ENCODE peak calls at places on chromosomes 16 and 17, in six cellular contexts. I is cardiac muscle cell, W is epithelial cell of proximal tubule, G is A549, R is mucosa of descending colon, D is left ventricle myocardium inferior. O is an unnamed sample.

GRCh38 chr16:71453051-71453450 is 9.0 kb downstream of the ZNF23 start:
- DNase-seq in I (no peak), W (no peak), G (no peak), R (no peak), D (no peak), O (no peak)

GRCh38 chr16:57598437-57598836 is 30.0 kb upstream of the ADGRG1 start:
- DNase-seq in I (no peak), W (no peak), G (no peak), R (no peak), D (no peak), O (no peak)

GRCh38 chr16:4138735-4139134 is 22.5 kb upstream of the ADCY9 start:
- DNase-seq in I (peak), W (no peak), G (no peak), R (no peak), D (no peak), O (no peak)

GRCh38 chr16:79601092-79601977 is 798 bp upstream of the MAF start:
- DNase-seq in I (peak), W (no peak), G (peak), R (peak), D (peak), O (no peak)

GRCh38 chr17:75317671-75318070 is 28.4 kb upstream of the SLC25A19 start:
- DNase-seq in I (no peak), W (no peak), G (no peak), R (peak), D (no peak), O (no peak)

GRCh38 chr16:51355195-51355594 is 204.1 kb upstream of the SALL1 start:
- DNase-seq in I (no peak), W (no peak), G (no peak), R (no peak), D (no peak), O (no peak)

GRCh38 chr16:19748389-19749110 is 30.5 kb downstream of the IQCK start:
- DNase-seq in I (no peak), W (no peak), G (no peak), R (no peak), D (no peak), O (no peak)

GRCh38 chr17:3529817-3530741 is 27.5 kb downstream of the TRPV3 start:
- DNase-seq in I (peak), W (no peak), G (no peak), R (no peak), D (peak), O (no peak)

GRCh38 chr17:18144261-18144660 is 35.7 kb downstream of the MYO15A start:
- DNase-seq in I (no peak), W (no peak), G (no peak), R (no peak), D (no peak), O (no peak)

GRCh38 chr16:3259829-3260228 is 3.4 kb upstream of the MEFV start:
- DNase-seq in I (no peak), W (no peak), G (no peak), R (no peak), D (no peak), O (no peak)

GRCh38 chr17:66764559-66764958 is 70.4 kb upstream of the CACNG5 start:
- DNase-seq in I (no peak), W (no peak), G (no peak), R (no peak), D (no peak), O (no peak)

GRCh38 chr17:72706396-72706981 is 386.0 kb downstream of the SLC39A11 start:
- DNase-seq in I (no peak), W (no peak), G (peak), R (no peak), D (no peak), O (no peak)

GRCh38 chr17:46943511-46944393 is 20.8 kb downstream of the GOSR2 start:
- DNase-seq in I (peak), W (no peak), G (no peak), R (no peak), D (no peak), O (no peak)

GRCh38 chr17:62802531-62803205 is 5.4 kb downstream of the MARCHF10 start:
- DNase-seq in I (no peak), W (no peak), G (no peak), R (no peak), D (no peak), O (no peak)

GRCh38 chr17:74235040-74235581 is 21.7 kb downstream of the TTYH2 start:
- DNase-seq in I (no peak), W (no peak), G (no peak), R (no peak), D (no peak), O (no peak)

GRCh38 chr16:57606147-57606846 is 22.1 kb upstream of the ADGRG1 start:
- DNase-seq in I (no peak), W (no peak), G (no peak), R (no peak), D (no peak), O (no peak)

GRCh38 chr16:57352636-57353047 is 5.9 kb upstream of the CCL22 start:
- DNase-seq in I (no peak), W (no peak), G (no peak), R (no peak), D (no peak), O (no peak)

GRCh38 chr17:57866723-57867122 is 16.9 kb upstream of the MRPS23 start:
- DNase-seq in I (no peak), W (no peak), G (no peak), R (no peak), D (no peak), O (no peak)

GRCh38 chr16:10078541-10078949 is 103.7 kb downstream of the GRIN2A start:
- DNase-seq in I (no peak), W (no peak), G (no peak), R (no peak), D (no peak), O (no peak)

GRCh38 chr17:44198721-44199552 is 747 bp downstream of the ATXN7L3 start:
- DNase-seq in I (peak), W (no peak), G (peak), R (peak), D (peak), O (no peak)

GRCh38 chr17:71530227-71530626 is 590.6 kb upstream of the SOX9 start:
- DNase-seq in I (no peak), W (no peak), G (no peak), R (no peak), D (no peak), O (no peak)

GRCh38 chr17:63531022-63531965 is 8.1 kb downstream of the KCNH6 start:
- DNase-seq in I (no peak), W (no peak), G (no peak), R (no peak), D (no peak), O (no peak)

GRCh38 chr17:67421869-67422273 is 44.8 kb downstream of the PITPNC1 start:
- DNase-seq in I (peak), W (peak), G (peak), R (peak), D (no peak), O (peak)

GRCh38 chr17:51259574-51260236 is at the start of gene MBTD1:
- DNase-seq in I (peak), W (peak), G (peak), R (peak), D (peak), O (peak)

GRCh38 chr16:76443981-76444380 is 166.8 kb downstream of the CNTNAP4 start:
- DNase-seq in I (no peak), W (no peak), G (no peak), R (no peak), D (no peak), O (no peak)

GRCh38 chr17:78879679-78880186 is 23.3 kb downstream of the CEP295NL start:
- DNase-seq in I (peak), W (no peak), G (no peak), R (peak), D (peak), O (no peak)

GRCh38 chr16:88754912-88755744 is 29.9 kb downstream of the PIEZO1 start:
- DNase-seq in I (peak), W (no peak), G (no peak), R (no peak), D (no peak), O (no peak)

GRCh38 chr16:1181715-1182671 is 29.1 kb downstream of the CACNA1H start:
- DNase-seq in I (peak), W (no peak), G (peak), R (peak), D (peak), O (no peak)

GRCh38 chr16:61313931-61314330 is 722.3 kb downstream of the CDH8 start:
- DNase-seq in I (peak), W (no peak), G (no peak), R (no peak), D (no peak), O (no peak)

GRCh38 chr16:62794724-62795123 is 758.5 kb upstream of the CDH8 start:
- DNase-seq in I (no peak), W (no peak), G (no peak), R (no peak), D (no peak), O (no peak)

GRCh38 chr17:76139801-76140660 is 1.0 kb downstream of the FOXJ1 start:
- DNase-seq in I (no peak), W (no peak), G (no peak), R (peak), D (no peak), O (no peak)

GRCh38 chr17:50423553-50424159 is 2.4 kb upstream of the ACSF2 start:
- DNase-seq in I (peak), W (no peak), G (peak), R (peak), D (no peak), O (no peak)

GRCh38 chr17:44304651-44305050 is 3.8 kb upstream of the RUNDC3A start:
- DNase-seq in I (no peak), W (no peak), G (no peak), R (no peak), D (no peak), O (no peak)

GRCh38 chr17:12402963-12403622 is 262.6 kb upstream of the MYOCD start:
- DNase-seq in I (no peak), W (no peak), G (peak), R (no peak), D (no peak), O (no peak)

GRCh38 chr16:49324703-49325102 is 43.1 kb upstream of the CBLN1 start:
- DNase-seq in I (no peak), W (no peak), G (no peak), R (no peak), D (no peak), O (no peak)

GRCh38 chr16:68382296-68382718 is 66.0 kb downstream of the SMPD3 start:
- DNase-seq in I (no peak), W (no peak), G (peak), R (peak), D (no peak), O (no peak)

GRCh38 chr16:68381363-68381724 is 67.0 kb downstream of the SMPD3 start:
- DNase-seq in I (no peak), W (no peak), G (peak), R (no peak), D (no peak), O (no peak)

GRCh38 chr16:68379472-68380347 is 68.6 kb downstream of the SMPD3 start:
- DNase-seq in I (no peak), W (no peak), G (no peak), R (no peak), D (no peak), O (no peak)

GRCh38 chr16:68380348-68380670 is 68.0 kb downstream of the SMPD3 start:
- DNase-seq in I (no peak), W (no peak), G (no peak), R (no peak), D (no peak), O (no peak)

DNA sequence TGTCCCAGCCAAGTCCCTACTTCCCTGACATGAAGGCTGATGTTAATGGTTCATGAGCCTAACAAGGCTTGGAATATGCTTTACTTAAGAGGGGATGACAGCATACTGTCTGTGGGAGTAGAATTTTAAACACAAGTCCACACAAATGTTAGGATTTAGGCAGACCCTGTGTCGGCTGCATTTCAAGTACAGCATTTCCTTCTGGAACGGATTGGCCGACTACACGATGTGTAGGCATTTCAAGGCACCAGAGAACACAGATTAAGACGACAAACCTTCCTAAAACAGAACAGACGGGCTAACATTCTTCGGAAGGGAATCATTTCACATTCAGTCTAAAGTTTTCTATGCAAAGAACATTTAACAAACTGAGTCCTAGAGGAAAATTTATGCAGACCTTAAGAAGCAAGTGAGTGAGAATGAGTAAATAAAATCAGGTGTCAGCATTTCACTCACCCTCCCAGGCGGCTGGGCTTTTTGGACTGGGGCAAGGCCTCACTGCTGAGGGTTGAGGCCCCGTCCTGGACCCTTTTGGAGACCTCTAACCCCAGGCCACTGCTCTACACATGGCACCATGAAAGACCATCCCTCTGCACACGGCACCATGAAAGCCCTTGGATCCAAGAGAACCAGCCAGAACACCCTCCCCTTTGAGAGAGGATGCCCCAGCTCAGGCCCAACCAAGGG is 67.5 kb downstream of the SMPD3 start:
- DNase-seq in I (no peak), W (no peak), G (no peak), R (no peak), D (no peak), O (no peak)
- H3K4me3 ChIP-seq in I (no peak), W (no peak), G (no peak), R (no peak), D (no peak), O (no peak)

GRCh38 chr16:54291107-54291980 is 4.8 kb upstream of the IRX3 start:
- DNase-seq in I (no peak), W (no peak), G (no peak), R (no peak), D (no peak), O (no peak)
- H3K4me3 ChIP-seq in I (no peak), W (no peak), G (no peak), R (no peak), D (no peak), O (no peak)

GRCh38 chr17:4856937-4857314 is 23.8 kb downstream of the MINK1 start:
- DNase-seq in I (no peak), W (no peak), G (no peak), R (no peak), D (no peak), O (no peak)

GRCh38 chr17:4856271-4856936 is 23.3 kb downstream of the MINK1 start:
- DNase-seq in I (peak), W (no peak), G (no peak), R (no peak), D (no peak), O (no peak)

GRCh38 chr17:4858880-4859260 is 25.7 kb downstream of the MINK1 start:
- DNase-seq in I (peak), W (no peak), G (no peak), R (no peak), D (peak), O (peak)

GRCh38 chr17:4859816-4860625 is 26.9 kb downstream of the MINK1 start:
- DNase-seq in I (peak), W (no peak), G (no peak), R (no peak), D (no peak), O (no peak)

DNA sequence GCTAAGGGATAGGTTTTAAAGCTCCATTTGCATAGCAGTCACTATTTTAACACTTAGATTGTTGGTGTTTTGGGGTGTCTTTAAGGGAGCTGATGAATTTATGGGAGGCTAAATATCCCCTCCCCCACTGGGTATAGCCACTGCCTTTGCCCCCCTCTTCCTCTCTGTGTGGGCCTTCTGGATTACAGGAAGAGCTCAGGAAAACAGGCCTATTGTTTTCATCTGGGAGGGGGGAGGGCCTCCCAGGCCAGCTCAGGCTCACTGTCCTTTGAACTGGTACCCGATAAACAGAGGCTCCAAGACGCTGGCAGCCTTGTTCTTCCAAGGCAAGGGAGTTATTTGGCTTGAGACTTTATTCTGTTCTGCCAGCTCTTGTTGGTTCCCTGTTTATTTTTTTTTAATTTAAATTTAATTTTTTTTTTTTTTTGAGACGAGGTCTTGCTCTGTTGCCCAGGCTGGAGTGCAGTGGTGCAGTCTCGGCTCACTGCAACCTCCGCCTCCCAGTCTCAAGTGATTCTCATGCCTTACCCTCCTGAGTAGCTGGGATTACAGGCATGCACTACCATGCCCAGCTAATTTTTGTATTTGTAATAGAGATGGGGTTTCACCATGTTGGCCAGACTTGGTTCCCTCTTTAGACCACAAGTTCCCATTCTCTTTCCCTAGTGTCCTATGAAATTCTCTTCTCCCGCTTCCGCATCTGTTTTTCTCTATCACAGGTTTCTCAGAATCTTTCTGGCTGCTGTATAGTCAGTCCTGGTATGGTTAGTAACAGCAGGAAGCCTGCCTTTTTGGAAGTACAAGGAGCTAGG is 25.1 kb downstream of the MINK1 start:
- DNase-seq in I (peak), W (no peak), G (no peak), R (no peak), D (no peak), O (no peak)
- H3K4me3 ChIP-seq in I (no peak), W (peak), G (no peak), R (no peak), D (peak), O (no peak)

DNA sequence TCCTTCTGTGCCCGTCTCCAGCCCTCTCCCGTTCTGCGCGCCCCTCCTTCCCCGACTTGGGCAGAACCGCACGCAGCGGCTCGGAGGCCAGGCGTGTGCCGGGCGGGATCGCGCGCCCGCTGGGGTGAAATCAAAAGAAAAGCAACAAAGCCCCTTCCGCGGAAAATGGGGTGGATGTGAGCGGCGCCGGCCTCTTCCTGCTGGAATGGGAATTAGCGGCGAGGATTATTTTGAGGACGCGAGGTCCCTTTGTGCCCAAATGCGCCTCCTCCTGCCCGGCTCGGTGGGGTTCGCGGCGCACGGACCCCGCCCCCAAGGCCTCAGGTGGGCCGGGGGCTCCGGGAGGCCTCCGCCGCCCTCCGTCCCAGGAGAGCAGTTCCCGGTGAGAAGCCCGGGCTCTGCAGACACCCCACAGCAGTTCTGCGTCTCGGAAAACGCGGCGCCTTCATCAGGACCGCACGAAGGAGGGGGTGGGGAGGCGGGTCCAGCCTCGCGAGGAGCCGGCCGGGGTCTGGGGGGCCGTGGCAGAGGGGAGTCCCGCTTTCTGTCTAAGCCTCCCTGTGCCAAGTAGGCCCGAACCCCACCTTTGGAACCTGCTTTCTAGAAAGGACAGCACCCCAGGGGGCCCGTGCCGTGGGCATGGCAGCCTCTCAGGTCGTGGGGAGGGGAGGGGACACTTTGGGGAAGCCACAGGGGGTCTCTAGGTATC is 91.0 kb upstream of the CBX4 start:
- DNase-seq in I (peak), W (no peak), G (no peak), R (no peak), D (no peak), O (no peak)
- H3K4me3 ChIP-seq in I (peak), W (peak), G (peak), R (no peak), D (peak), O (peak)

DNA sequence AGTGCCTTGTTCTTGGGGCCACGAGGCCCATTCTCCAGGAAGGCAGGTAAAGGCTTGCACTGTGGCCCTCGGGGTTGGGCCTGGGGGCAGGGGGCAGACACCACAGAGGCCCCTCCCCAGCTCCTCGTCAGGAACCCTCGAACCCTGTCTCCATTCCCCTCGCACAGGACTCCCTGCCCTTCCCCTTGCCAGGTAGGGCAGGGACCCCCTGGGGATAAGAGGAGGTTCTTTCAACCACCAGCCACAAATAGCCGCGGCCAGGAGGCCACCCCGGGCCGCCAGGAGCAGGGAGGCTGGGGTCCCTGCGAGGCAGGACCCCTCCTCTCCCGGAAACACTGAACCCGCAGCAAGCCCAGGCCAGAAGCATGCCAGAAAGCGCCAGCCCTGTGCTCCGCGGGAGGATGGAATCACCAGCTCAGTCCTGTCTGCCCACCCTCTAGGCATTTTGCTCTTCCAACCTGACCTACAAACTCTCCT is 45.6 kb downstream of the SLC47A1 start:
- DNase-seq in I (no peak), W (no peak), G (no peak), R (no peak), D (no peak), O (no peak)
- H3K4me3 ChIP-seq in I (peak), W (no peak), G (no peak), R (no peak), D (peak), O (no peak)

GRCh38 chr16:73737637-73738036 is 559.0 kb upstream of the PSMD7 start:
- DNase-seq in I (peak), W (no peak), G (no peak), R (no peak), D (no peak), O (no peak)
- H3K4me3 ChIP-seq in I (no peak), W (no peak), G (no peak), R (no peak), D (no peak), O (no peak)

GRCh38 chr16:28140788-28141618 is 70.8 kb downstream of the XPO6 start:
- DNase-seq in I (no peak), W (no peak), G (no peak), R (peak), D (no peak), O (peak)
- H3K4me3 ChIP-seq in I (no peak), W (no peak), G (no peak), R (no peak), D (no peak), O (no peak)

DNA sequence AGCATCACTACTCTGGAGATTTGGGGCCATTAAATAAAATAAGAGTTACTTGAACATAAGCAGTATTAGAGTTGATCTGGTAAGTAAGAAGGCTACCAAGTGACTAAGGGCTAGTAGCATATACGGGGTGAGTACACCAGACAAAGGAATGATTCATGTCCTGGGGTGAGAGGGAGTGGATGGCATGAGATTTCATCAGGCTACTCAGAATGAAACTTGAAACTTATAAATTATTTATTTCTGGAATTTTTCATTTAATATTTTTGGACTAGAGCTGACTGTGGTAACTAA is 2.3 kb downstream of the SLFN5 start:
- DNase-seq in I (peak), W (peak), G (peak), R (no peak), D (no peak), O (no peak)
- H3K4me3 ChIP-seq in I (no peak), W (peak), G (peak), R (no peak), D (peak), O (no peak)